ENCODE peak calls at places on chromosomes 12 and 14, in four cellular contexts. V, C, R and O are unnamed samples.

GRCh38 chr12:13100882-13101769 is 2.3 kb downstream of the GSG1 start:
- DNase-seq in C (peak), V (peak), R (peak), O (peak)

GRCh38 chr12:1655225-1655788 is 26.3 kb downstream of the WNT5B start:
- DNase-seq in V (no peak), R (no peak), C (no peak), O (no peak)

GRCh38 chr12:20028033-20028432 is 340.3 kb upstream of the PDE3A start:
- DNase-seq in C (no peak), R (no peak), V (no peak), O (no peak)

GRCh38 chr12:111775205-111776193 is 8.8 kb downstream of the ALDH2 start:
- DNase-seq in R (no peak), C (no peak), V (peak), O (peak)

GRCh38 chr14:52740751-52741150 is 10.8 kb downstream of the STYX start:
- DNase-seq in V (no peak), R (no peak), C (no peak), O (no peak)

GRCh38 chr14:94722397-94722796 is 47.5 kb downstream of the GSC start:
- DNase-seq in C (no peak), R (no peak), V (no peak), O (no peak)

GRCh38 chr12:53571295-53571694 is 54.9 kb downstream of the ATF7 start:
- DNase-seq in R (no peak), C (no peak), V (no peak), O (peak)

GRCh38 chr14:70619708-70620107 is 19.3 kb upstream of the MED6 start:
- DNase-seq in R (no peak), V (no peak), C (no peak), O (no peak)

GRCh38 chr12:122021822-122022392 is at the start of gene BCL7A:
- DNase-seq in R (peak), V (peak), C (peak), O (peak)

GRCh38 chr12:131948166-131948712 is 1.5 kb upstream of the EP400 start:
- DNase-seq in C (no peak), R (peak), V (no peak), O (no peak)

GRCh38 chr12:130139541-130139940 is 22.7 kb upstream of the FZD10 start:
- DNase-seq in C (no peak), V (no peak), R (no peak), O (no peak)

GRCh38 chr12:89138048-89138852 is 214.1 kb downstream of the DUSP6 start:
- DNase-seq in C (no peak), R (no peak), V (peak), O (no peak)
- H4K5ac ChIP-seq in C (no peak), R (no peak), V (no peak), O (no peak)

DNA sequence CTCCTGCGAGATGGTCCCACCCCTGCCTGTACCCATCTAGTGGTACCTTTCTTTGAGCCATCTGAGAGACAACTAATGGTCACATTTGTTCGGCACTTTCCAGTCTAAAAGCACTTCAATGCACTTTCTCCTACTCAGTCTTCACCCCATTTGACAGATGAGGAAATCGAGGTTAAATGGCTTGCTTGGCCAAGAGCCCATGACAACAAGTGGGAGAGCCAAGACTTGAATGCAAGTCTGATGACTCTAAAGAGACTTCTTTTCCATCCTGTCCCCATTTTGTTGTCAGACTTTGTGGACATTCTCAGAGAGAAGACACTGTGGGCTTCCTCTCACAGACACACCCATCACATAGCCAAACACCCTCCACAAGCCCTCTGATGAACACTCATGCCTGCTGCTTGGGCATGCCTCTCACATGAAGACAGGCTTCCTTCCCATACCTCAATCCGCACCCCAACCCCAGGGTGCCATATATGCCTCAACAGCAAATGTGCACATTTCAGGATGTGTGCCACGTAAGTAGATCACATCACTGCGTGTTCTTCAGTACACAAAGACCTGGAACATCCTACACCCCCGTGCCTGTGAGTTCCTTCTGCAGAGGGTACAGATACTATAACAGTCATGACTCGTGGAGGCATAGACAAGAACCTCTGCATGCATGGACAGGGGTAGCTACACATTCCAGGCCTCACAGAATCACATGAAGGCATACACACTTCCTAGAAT is 806 bp downstream of the MYH7 start:
- DNase-seq in C (no peak), R (peak), V (no peak), O (no peak)
- H4K5ac ChIP-seq in C (no peak), R (no peak), V (no peak), O (no peak)

DNA sequence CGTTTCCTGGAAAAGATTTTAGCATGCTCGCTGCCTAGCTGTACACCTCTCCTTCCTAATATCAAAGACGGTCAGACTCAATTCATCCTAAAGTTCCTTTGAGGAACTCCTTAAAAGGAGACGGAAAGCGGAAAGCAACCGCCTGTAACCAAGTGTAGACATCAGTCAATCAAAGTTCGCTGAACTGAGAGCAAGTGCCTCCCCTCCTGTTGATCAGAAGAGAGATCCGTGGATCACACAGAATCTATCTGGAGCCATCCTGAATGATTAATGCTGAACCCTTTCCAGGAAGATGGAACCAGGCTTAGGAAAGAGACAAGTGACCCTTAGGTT is 450 bp upstream of the TEP1 start:
- DNase-seq in R (no peak), C (no peak), V (no peak), O (peak)
- H4K5ac ChIP-seq in R (no peak), C (no peak), V (peak), O (peak)

GRCh38 chr14:68775614-68776126 is 17.2 kb downstream of the ZFP36L1 start:
- DNase-seq in C (no peak), V (no peak), R (no peak), O (peak)

GRCh38 chr14:68770553-68771286 is 22.1 kb downstream of the ZFP36L1 start:
- DNase-seq in C (no peak), V (no peak), R (no peak), O (no peak)

GRCh38 chr14:68774771-68775613 is 17.9 kb downstream of the ZFP36L1 start:
- DNase-seq in V (peak), R (no peak), C (no peak), O (no peak)

GRCh38 chr14:68771631-68772030 is 21.2 kb downstream of the ZFP36L1 start:
- DNase-seq in C (no peak), V (no peak), R (no peak), O (no peak)

GRCh38 chr14:68772761-68773381 is 20.0 kb downstream of the ZFP36L1 start:
- DNase-seq in V (no peak), R (no peak), C (no peak), O (no peak)
- H4K5ac ChIP-seq in V (no peak), R (no peak), C (no peak), O (no peak)

DNA sequence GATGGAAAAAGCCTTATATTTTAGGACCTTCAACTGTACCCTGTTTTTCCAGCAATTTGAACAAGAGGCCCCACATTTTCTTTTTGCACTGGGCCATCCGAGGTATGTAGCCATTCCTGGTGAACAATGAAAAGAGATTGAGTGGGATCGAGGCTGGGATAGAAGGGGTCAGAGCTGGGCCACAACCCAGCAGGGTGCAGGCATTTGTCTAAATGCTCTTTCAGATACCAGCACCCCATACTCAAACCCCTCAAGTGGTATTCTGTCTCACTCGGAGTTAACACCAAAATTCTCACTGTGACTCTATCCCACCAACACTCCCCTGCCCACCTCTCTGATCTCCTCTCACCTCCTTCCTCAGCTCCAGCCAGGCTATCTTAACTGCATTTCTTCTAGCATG is 26.8 kb downstream of the DUSP6 start:
- DNase-seq in R (no peak), V (no peak), C (no peak), O (peak)
- H4K5ac ChIP-seq in R (no peak), V (no peak), C (no peak), O (no peak)

GRCh38 chr12:118714500-118714899 is 266.8 kb upstream of the SRRM4 start:
- DNase-seq in C (no peak), V (no peak), R (no peak), O (no peak)
- H4K5ac ChIP-seq in C (no peak), V (no peak), R (no peak), O (no peak)

GRCh38 chr14:27228053-27228452 is 630.2 kb upstream of the NOVA1 start:
- DNase-seq in V (no peak), R (no peak), C (no peak), O (no peak)

GRCh38 chr14:27222671-27223070 is 624.8 kb upstream of the NOVA1 start:
- DNase-seq in V (no peak), R (no peak), C (no peak), O (no peak)
- H4K5ac ChIP-seq in V (no peak), R (no peak), C (no peak), O (no peak)